ENCODE peak calls at places on chromosomes 3 and 15, in nine cellular contexts. D, U, Y, T, L, K, M, O and E are unnamed samples.
A peak's percentile ranks its signal among the peaks of the same experiment; 100 is the strongest.

GRCh38 chr3:12999147-13000140 is 73.8 kb downstream of the IQSEC1 start:
- DNase-seq in L (peak; percentile 87), M (peak; percentile 95), Y (peak; percentile 93), U (no peak), K (no peak), T (peak; percentile 88), D (peak; percentile 30), O (no peak), E (no peak)

GRCh38 chr3:126512026-126512425 is 5.5 kb downstream of the UROC1 start:
- DNase-seq in U (no peak), T (no peak), D (no peak), L (no peak), Y (no peak), O (no peak), M (no peak), K (no peak), E (no peak)

GRCh38 chr3:68468695-68469375 is 463.5 kb downstream of the TAFA4 start:
- DNase-seq in O (no peak), T (no peak), K (no peak), Y (no peak), M (no peak), L (no peak), D (no peak), U (no peak), E (no peak)

GRCh38 chr15:76565366-76565765 is 228.8 kb downstream of the ISL2 start:
- DNase-seq in Y (no peak), L (no peak), K (no peak), D (no peak), U (no peak), T (no peak), O (no peak), M (no peak), E (peak; percentile 5)

GRCh38 chr3:49899815-49900214 is 3.9 kb downstream of the MST1R start:
- DNase-seq in M (no peak), O (no peak), U (no peak), D (peak; percentile 17), Y (no peak), T (no peak), K (no peak), L (no peak), E (no peak)

GRCh38 chr3:178152010-178152409 is 384.2 kb upstream of the KCNMB2 start:
- DNase-seq in D (no peak), Y (no peak), U (no peak), T (no peak), L (no peak), M (no peak), O (no peak), K (no peak), E (no peak)

GRCh38 chr15:68997930-68998777 is 16.3 kb upstream of the NOX5 start:
- DNase-seq in T (no peak), M (no peak), K (no peak), Y (no peak), D (no peak), U (no peak), L (no peak), O (no peak), E (no peak)

GRCh38 chr3:116238863-116239262 is 206.4 kb downstream of the LSAMP start:
- DNase-seq in D (no peak), O (no peak), T (no peak), L (no peak), K (no peak), U (no peak), M (no peak), Y (no peak), E (no peak)

GRCh38 chr3:49650651-49651050 is 23.5 kb upstream of the APEH start:
- DNase-seq in Y (no peak), O (no peak), U (no peak), K (no peak), T (no peak), D (no peak), M (no peak), L (no peak), E (no peak)

GRCh38 chr3:187968883-187969580 is 184.9 kb upstream of the LPP start:
- DNase-seq in M (no peak), U (no peak), D (peak; percentile 93), O (peak; percentile 22), T (no peak), K (peak; percentile 91), L (peak; percentile 46), Y (no peak), E (peak; percentile 92)

GRCh38 chr3:34155666-34156065 is 357.2 kb downstream of the PDCD6IP start:
- DNase-seq in M (no peak), O (no peak), T (no peak), K (no peak), U (peak; percentile 45), L (no peak), Y (no peak), D (no peak), E (no peak)

GRCh38 chr3:21273256-21273999 is 477.6 kb downstream of the ZNF385D start:
- DNase-seq in U (no peak), D (peak; percentile 72), Y (no peak), L (no peak), M (no peak), K (peak; percentile 79), T (no peak), O (no peak), E (peak; percentile 79)

GRCh38 chr3:140816372-140816771 is 125.3 kb upstream of the SLC25A36 start:
- DNase-seq in D (no peak), K (no peak), Y (no peak), O (no peak), M (no peak), T (no peak), U (peak; percentile 32), L (no peak), E (no peak)

GRCh38 chr3:166013073-166013679 is 176.0 kb upstream of the BCHE start:
- DNase-seq in U (no peak), Y (no peak), K (peak; percentile 4), M (no peak), L (no peak), D (peak; percentile 50), T (no peak), O (no peak), E (peak; percentile 1)

GRCh38 chr3:196969001-196969659 is 497 bp upstream of the PIGZ start:
- DNase-seq in M (no peak), K (peak; percentile 49), T (peak; percentile 32), Y (no peak), L (no peak), O (no peak), U (no peak), D (peak; percentile 19), E (peak; percentile 11)

GRCh38 chr3:57983734-57984518 is 24.3 kb upstream of the FLNB start:
- DNase-seq in Y (peak; percentile 78), U (peak; percentile 96), M (peak; percentile 87), T (peak; percentile 70), O (peak; percentile 49), L (peak; percentile 78), D (peak; percentile 96), K (peak; percentile 96), E (peak; percentile 88)

GRCh38 chr15:84750583-84751092 is 2.2 kb downstream of the ZNF592 start:
- DNase-seq in U (no peak), D (no peak), T (no peak), K (no peak), O (no peak), L (no peak), Y (no peak), M (no peak), E (no peak)
- H3K4me3 ChIP-seq in U (peak overlapping the region; percentile 84), D (no peak overlapping the region), T (no peak overlapping the region), K (peak overlapping the region; percentile 80), O (no peak overlapping the region), L (no peak overlapping the region), Y (peak overlapping the region; percentile 93), M (peak overlapping the region; percentile 84), E (no peak overlapping the region)

GRCh38 chr3:8421711-8422110 is 79.9 kb upstream of the LMCD1 start:
- DNase-seq in K (no peak), O (no peak), T (no peak), U (no peak), M (no peak), Y (no peak), L (no peak), D (no peak), E (peak; percentile 8)

GRCh38 chr3:8424281-8424680 is 77.3 kb upstream of the LMCD1 start:
- DNase-seq in O (no peak), Y (no peak), L (no peak), M (no peak), K (no peak), D (no peak), U (no peak), T (no peak), E (no peak)

GRCh38 chr3:8423307-8423706 is 78.3 kb upstream of the LMCD1 start:
- DNase-seq in M (no peak), O (no peak), D (no peak), Y (no peak), L (no peak), K (no peak), T (no peak), U (no peak), E (peak; percentile 15)

GRCh38 chr3:8420613-8421012 is 81.0 kb upstream of the LMCD1 start:
- DNase-seq in T (no peak), D (no peak), L (no peak), Y (no peak), U (no peak), O (no peak), M (no peak), K (no peak), E (peak; percentile 31)

GRCh38 chr3:8421267-8421666 is 80.4 kb upstream of the LMCD1 start:
- DNase-seq in D (no peak), U (no peak), K (no peak), O (no peak), Y (no peak), T (no peak), L (no peak), M (no peak), E (no peak)
- TF ChIP-seq CTCF in D (no peak), U (no peak), K (no peak), O (no peak), Y (no peak), T (no peak), L (no peak), M (no peak), E (peak; percentile 8)

DNA sequence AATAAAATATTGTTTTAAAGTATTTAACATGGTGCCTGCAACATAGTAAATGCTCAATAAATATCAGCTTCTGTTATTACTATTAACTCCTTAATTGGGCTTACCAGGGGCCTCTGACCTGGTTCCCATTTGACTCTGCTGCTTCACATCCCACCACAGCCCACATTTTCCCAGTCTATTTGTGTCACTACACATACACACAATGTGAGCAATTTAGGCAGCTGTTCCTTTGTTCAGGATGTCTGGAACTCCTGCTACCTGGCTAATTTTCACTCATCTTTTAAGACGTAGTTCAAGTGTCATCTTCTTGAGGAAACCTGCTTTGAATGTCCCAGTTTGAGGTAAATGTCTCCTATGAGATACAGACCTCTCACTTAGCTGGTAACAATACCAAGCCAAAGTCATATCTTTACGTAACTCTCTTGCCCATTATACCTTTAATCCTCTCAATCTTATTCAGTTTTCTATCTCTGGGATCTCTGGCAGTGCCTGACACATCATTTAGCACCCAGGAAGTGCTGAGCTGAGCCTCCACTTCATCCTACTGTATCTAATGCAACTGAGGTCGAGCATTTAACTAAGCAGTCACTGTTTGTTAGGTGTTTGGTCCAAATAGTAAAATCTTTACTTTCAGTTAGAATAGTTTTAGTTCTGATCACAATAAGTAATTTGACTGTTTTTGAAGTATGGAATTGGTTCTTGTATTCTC is 4.5 kb downstream of the TGFBR2 start:
- DNase-seq in M (no peak), U (no peak), T (no peak), Y (no peak), L (no peak), K (no peak), D (no peak), O (no peak), E (no peak)
- H3K4me3 ChIP-seq in M (no peak overlapping the region), U (no peak overlapping the region), T (peak overlapping the region; percentile 96), Y (peak overlapping the region; percentile 9), L (no peak overlapping the region), K (no peak overlapping the region), D (peak overlapping the region; percentile 96), O (peak overlapping the region; percentile 10), E (no peak overlapping the region)

GRCh38 chr3:159804726-159805410 is 183.8 kb upstream of the IL12A start:
- DNase-seq in O (peak; percentile 19), M (peak; percentile 80), T (peak; percentile 79), D (peak; percentile 91), K (peak; percentile 91), Y (peak; percentile 83), U (no peak), L (peak; percentile 69), E (peak; percentile 86)
- TF ChIP-seq CTCF in O (peak; percentile 23), M (peak; percentile 74), T (peak; percentile 73), D (peak; percentile 99), K (peak; percentile 97), Y (peak; percentile 87), U (peak; percentile 90), L (peak; percentile 76), E (peak; percentile 99)